ENCODE peak calls at places on chromosomes 13 and 19, in eight cellular contexts. One of them, this sample, is unnamed.

GRCh38 chr13:96198038-96198437 is 108.1 kb downstream of the HS6ST3 start:
- DNase-seq in HT-29: no peak
- DNase-seq in hypothalamus: no peak
- DNase-seq in NCI-H82: no peak
- DNase-seq in spleen: no peak
- DNase-seq in pons: no peak
- DNase-seq in foreskin fibroblast: no peak
- DNase-seq in EL: no peak
- DNase-seq in this sample: no peak

GRCh38 chr19:45280471-45280961 is 29.4 kb downstream of the MARK4 start:
- DNase-seq in HT-29: no peak
- DNase-seq in hypothalamus: no peak
- DNase-seq in NCI-H82: peak
- DNase-seq in spleen: no peak
- DNase-seq in pons: no peak
- DNase-seq in foreskin fibroblast: no peak
- DNase-seq in EL: no peak
- DNase-seq in this sample: no peak

GRCh38 chr19:48053856-48054255 is 10.0 kb upstream of the CABP5 start:
- DNase-seq in HT-29: no peak
- DNase-seq in hypothalamus: no peak
- DNase-seq in NCI-H82: no peak
- DNase-seq in spleen: no peak
- DNase-seq in pons: no peak
- DNase-seq in foreskin fibroblast: no peak
- DNase-seq in EL: peak
- DNase-seq in this sample: no peak

GRCh38 chr19:1471514-1472107 is 7.4 kb downstream of the C19orf25 start:
- DNase-seq in HT-29: no peak
- DNase-seq in hypothalamus: peak
- DNase-seq in NCI-H82: peak
- DNase-seq in spleen: no peak
- DNase-seq in pons: peak
- DNase-seq in foreskin fibroblast: no peak
- DNase-seq in EL: peak
- DNase-seq in this sample: peak

GRCh38 chr19:12838182-12838890 is at the start of gene MAST1:
- DNase-seq in HT-29: peak
- DNase-seq in hypothalamus: no peak
- DNase-seq in NCI-H82: peak
- DNase-seq in spleen: peak
- DNase-seq in pons: no peak
- DNase-seq in foreskin fibroblast: no peak
- DNase-seq in EL: peak
- DNase-seq in this sample: peak

GRCh38 chr13:112005925-112006324 is 61.0 kb upstream of the SOX1 start:
- DNase-seq in HT-29: no peak
- DNase-seq in hypothalamus: no peak
- DNase-seq in NCI-H82: no peak
- DNase-seq in spleen: no peak
- DNase-seq in pons: no peak
- DNase-seq in foreskin fibroblast: no peak
- DNase-seq in EL: no peak
- DNase-seq in this sample: no peak

GRCh38 chr13:42320375-42320787 is 48.4 kb downstream of the AKAP11 start:
- DNase-seq in HT-29: no peak
- DNase-seq in hypothalamus: no peak
- DNase-seq in NCI-H82: peak
- DNase-seq in spleen: no peak
- DNase-seq in pons: no peak
- DNase-seq in foreskin fibroblast: no peak
- DNase-seq in EL: no peak
- DNase-seq in this sample: no peak

GRCh38 chr19:46487802-46488445 is 7.7 kb downstream of the PNMA8B start:
- DNase-seq in HT-29: peak
- DNase-seq in hypothalamus: peak
- DNase-seq in NCI-H82: peak
- DNase-seq in spleen: peak
- DNase-seq in pons: peak
- DNase-seq in foreskin fibroblast: peak
- DNase-seq in EL: peak
- DNase-seq in this sample: peak

GRCh38 chr13:34523401-34523800 is 418.7 kb upstream of the NBEA start:
- DNase-seq in HT-29: peak
- DNase-seq in hypothalamus: no peak
- DNase-seq in NCI-H82: no peak
- DNase-seq in spleen: no peak
- DNase-seq in pons: no peak
- DNase-seq in foreskin fibroblast: no peak
- DNase-seq in EL: peak
- DNase-seq in this sample: no peak

GRCh38 chr19:33306853-33307792 is 4.8 kb upstream of the CEBPA start:
- DNase-seq in HT-29: no peak
- DNase-seq in hypothalamus: no peak
- DNase-seq in NCI-H82: no peak
- DNase-seq in spleen: no peak
- DNase-seq in pons: no peak
- DNase-seq in foreskin fibroblast: no peak
- DNase-seq in EL: no peak
- DNase-seq in this sample: peak

GRCh38 chr19:32208060-32208459 is 137.3 kb upstream of the ZNF507 start:
- DNase-seq in HT-29: no peak
- DNase-seq in hypothalamus: no peak
- DNase-seq in NCI-H82: no peak
- DNase-seq in spleen: no peak
- DNase-seq in pons: no peak
- DNase-seq in foreskin fibroblast: no peak
- DNase-seq in EL: no peak
- DNase-seq in this sample: no peak

GRCh38 chr13:27036236-27036981 is 135.2 kb downstream of the USP12 start:
- DNase-seq in HT-29: peak
- DNase-seq in hypothalamus: no peak
- DNase-seq in NCI-H82: no peak
- DNase-seq in spleen: no peak
- DNase-seq in pons: no peak
- DNase-seq in foreskin fibroblast: no peak
- DNase-seq in EL: peak
- DNase-seq in this sample: no peak

GRCh38 chr19:42323852-42324654 is 1.4 kb upstream of the MEGF8 start:
- DNase-seq in HT-29: no peak
- DNase-seq in hypothalamus: no peak
- DNase-seq in NCI-H82: no peak
- DNase-seq in spleen: peak
- DNase-seq in pons: no peak
- DNase-seq in foreskin fibroblast: no peak
- DNase-seq in EL: peak
- DNase-seq in this sample: no peak

GRCh38 chr19:16702123-16702522 is 17.5 kb upstream of the NWD1 start:
- DNase-seq in HT-29: no peak
- DNase-seq in hypothalamus: no peak
- DNase-seq in NCI-H82: no peak
- DNase-seq in spleen: no peak
- DNase-seq in pons: no peak
- DNase-seq in foreskin fibroblast: peak
- DNase-seq in EL: peak
- DNase-seq in this sample: no peak

GRCh38 chr13:30569901-30570576 is 47.7 kb upstream of the USPL1 start:
- DNase-seq in HT-29: peak
- DNase-seq in hypothalamus: no peak
- DNase-seq in NCI-H82: no peak
- DNase-seq in spleen: no peak
- DNase-seq in pons: peak
- DNase-seq in foreskin fibroblast: peak
- DNase-seq in EL: peak
- DNase-seq in this sample: peak

GRCh38 chr13:67100723-67101122 is 129.4 kb downstream of the PCDH9 start:
- DNase-seq in HT-29: no peak
- DNase-seq in hypothalamus: no peak
- DNase-seq in NCI-H82: no peak
- DNase-seq in spleen: no peak
- DNase-seq in pons: no peak
- DNase-seq in foreskin fibroblast: no peak
- DNase-seq in EL: peak
- DNase-seq in this sample: no peak

GRCh38 chr13:106484084-106484754 is 51.2 kb downstream of the EFNB2 start:
- DNase-seq in HT-29: no peak
- DNase-seq in hypothalamus: no peak
- DNase-seq in NCI-H82: no peak
- DNase-seq in spleen: no peak
- DNase-seq in pons: no peak
- DNase-seq in foreskin fibroblast: no peak
- DNase-seq in EL: peak
- DNase-seq in this sample: no peak

GRCh38 chr19:30719189-30719990 is 347.2 kb downstream of the ZNF536 start:
- DNase-seq in HT-29: no peak
- DNase-seq in hypothalamus: peak
- DNase-seq in NCI-H82: peak
- DNase-seq in spleen: peak
- DNase-seq in pons: peak
- DNase-seq in foreskin fibroblast: peak
- DNase-seq in EL: peak
- DNase-seq in this sample: no peak

GRCh38 chr13:52851153-52851962 is 2.9 kb upstream of the PCDH8 start:
- DNase-seq in HT-29: peak
- DNase-seq in hypothalamus: peak
- DNase-seq in NCI-H82: peak
- DNase-seq in spleen: no peak
- DNase-seq in pons: peak
- DNase-seq in foreskin fibroblast: peak
- DNase-seq in EL: peak
- DNase-seq in this sample: peak

GRCh38 chr19:15893498-15893897 is 4.4 kb downstream of the CYP4F2 start:
- DNase-seq in HT-29: no peak
- DNase-seq in hypothalamus: no peak
- DNase-seq in NCI-H82: no peak
- DNase-seq in spleen: no peak
- DNase-seq in pons: no peak
- DNase-seq in foreskin fibroblast: no peak
- DNase-seq in EL: no peak
- DNase-seq in this sample: no peak

GRCh38 chr13:66926851-66927524 is 303.1 kb downstream of the PCDH9 start:
- DNase-seq in HT-29: no peak
- DNase-seq in hypothalamus: no peak
- DNase-seq in NCI-H82: no peak
- DNase-seq in spleen: no peak
- DNase-seq in pons: no peak
- DNase-seq in foreskin fibroblast: no peak
- DNase-seq in EL: peak
- DNase-seq in this sample: no peak

GRCh38 chr13:94192576-94192975 is 286.9 kb downstream of the DCT start:
- DNase-seq in HT-29: peak
- DNase-seq in hypothalamus: peak
- DNase-seq in NCI-H82: peak
- DNase-seq in spleen: no peak
- DNase-seq in pons: no peak
- DNase-seq in foreskin fibroblast: no peak
- DNase-seq in EL: peak
- DNase-seq in this sample: no peak

GRCh38 chr19:13839938-13840750 is 36.8 kb upstream of the NANOS3 start:
- DNase-seq in HT-29: peak
- DNase-seq in hypothalamus: no peak
- DNase-seq in NCI-H82: no peak
- DNase-seq in spleen: peak
- DNase-seq in pons: no peak
- DNase-seq in foreskin fibroblast: peak
- DNase-seq in EL: peak
- DNase-seq in this sample: no peak

GRCh38 chr13:64527561-64527960 is 2702.6 kb downstream of the PCDH9 start:
- DNase-seq in HT-29: no peak
- DNase-seq in hypothalamus: no peak
- DNase-seq in NCI-H82: no peak
- DNase-seq in spleen: no peak
- DNase-seq in pons: no peak
- DNase-seq in foreskin fibroblast: no peak
- DNase-seq in EL: no peak
- DNase-seq in this sample: no peak